ENCODE peak calls at places on chromosomes 5 and 9, in six cellular contexts. One of them, this sample, is unnamed. For H3K9me3, the result is how much of the 10 kb centered on the place peaks cover.

GRCh38 chr5:128441165-128441564 is 96.9 kb downstream of the FBN2 start:
- DNase-seq in tibial artery: no peak
- DNase-seq in HepG2: no peak
- DNase-seq in uterus: no peak
- DNase-seq in ovary: no peak
- DNase-seq in Karpas-422: no peak
- DNase-seq in this sample: no peak

GRCh38 chr5:472076-472655 is 29.2 kb downstream of the EXOC3 start:
- DNase-seq in tibial artery: peak
- DNase-seq in uterus: no peak
- DNase-seq in ovary: peak
- DNase-seq in Karpas-422: no peak
- DNase-seq in HepG2: no peak
- DNase-seq in this sample: no peak

GRCh38 chr5:3282841-3283240 is 312.8 kb upstream of the IRX1 start:
- DNase-seq in HepG2: no peak
- DNase-seq in Karpas-422: no peak
- DNase-seq in uterus: no peak
- DNase-seq in tibial artery: no peak
- DNase-seq in ovary: no peak
- DNase-seq in this sample: no peak

GRCh38 chr9:129126789-129127618 is 15.8 kb downstream of the PTPA start:
- DNase-seq in ovary: no peak
- DNase-seq in tibial artery: no peak
- DNase-seq in HepG2: no peak
- DNase-seq in uterus: no peak
- DNase-seq in Karpas-422: no peak
- DNase-seq in this sample: no peak

GRCh38 chr9:87813119-87813463 is 69.6 kb upstream of the SPATA31E1 start:
- DNase-seq in uterus: no peak
- DNase-seq in tibial artery: no peak
- DNase-seq in ovary: no peak
- DNase-seq in Karpas-422: no peak
- DNase-seq in HepG2: no peak
- DNase-seq in this sample: no peak

GRCh38 chr5:33049845-33050244 is 338.7 kb downstream of the NPR3 start:
- DNase-seq in ovary: no peak
- DNase-seq in Karpas-422: no peak
- DNase-seq in tibial artery: no peak
- DNase-seq in uterus: no peak
- DNase-seq in HepG2: peak
- DNase-seq in this sample: no peak

GRCh38 chr5:107669543-107670027 is 1.2 kb downstream of the EFNA5 start:
- DNase-seq in Karpas-422: no peak
- DNase-seq in tibial artery: peak
- DNase-seq in ovary: peak
- DNase-seq in uterus: no peak
- DNase-seq in HepG2: no peak
- DNase-seq in this sample: no peak

GRCh38 chr9:114621975-114622609 is 11.0 kb downstream of the TMEM268 start:
- DNase-seq in tibial artery: no peak
- DNase-seq in uterus: no peak
- DNase-seq in HepG2: no peak
- DNase-seq in Karpas-422: no peak
- DNase-seq in ovary: peak
- DNase-seq in this sample: no peak

GRCh38 chr9:89434636-89435314 is 63.1 kb downstream of the SEMA4D start:
- DNase-seq in Karpas-422: no peak
- DNase-seq in tibial artery: no peak
- DNase-seq in HepG2: no peak
- DNase-seq in ovary: no peak
- DNase-seq in uterus: no peak
- DNase-seq in this sample: no peak

GRCh38 chr5:133580618-133581017 is 31.7 kb downstream of the FSTL4 start:
- DNase-seq in ovary: no peak
- DNase-seq in tibial artery: no peak
- DNase-seq in Karpas-422: no peak
- DNase-seq in uterus: no peak
- DNase-seq in HepG2: no peak
- DNase-seq in this sample: no peak

GRCh38 chr5:122014232-122014940 is 52.6 kb downstream of the SRFBP1 start:
- DNase-seq in ovary: no peak
- DNase-seq in Karpas-422: no peak
- DNase-seq in HepG2: no peak
- DNase-seq in tibial artery: no peak
- DNase-seq in uterus: no peak
- DNase-seq in this sample: no peak

GRCh38 chr9:102499468-102499867 is 495.7 kb upstream of the CYLC2 start:
- DNase-seq in uterus: no peak
- DNase-seq in Karpas-422: no peak
- DNase-seq in ovary: no peak
- DNase-seq in HepG2: peak
- DNase-seq in tibial artery: no peak
- DNase-seq in this sample: no peak

GRCh38 chr9:35538361-35539234 is 48.7 kb downstream of the RUSC2 start:
- DNase-seq in tibial artery: peak
- DNase-seq in uterus: peak
- DNase-seq in Karpas-422: no peak
- DNase-seq in HepG2: no peak
- DNase-seq in ovary: peak
- DNase-seq in this sample: peak

GRCh38 chr5:96626956-96627355 is 35.2 kb upstream of the CAST start:
- DNase-seq in Karpas-422: no peak
- DNase-seq in tibial artery: no peak
- DNase-seq in HepG2: peak
- DNase-seq in ovary: no peak
- DNase-seq in uterus: no peak
- DNase-seq in this sample: no peak

GRCh38 chr9:9730174-9730573 is 882.6 kb downstream of the PTPRD start:
- DNase-seq in Karpas-422: peak
- DNase-seq in uterus: no peak
- DNase-seq in HepG2: no peak
- DNase-seq in ovary: no peak
- DNase-seq in tibial artery: no peak
- DNase-seq in this sample: no peak

GRCh38 chr5:84361572-84361971 is 23.1 kb downstream of the EDIL3 start:
- DNase-seq in Karpas-422: no peak
- DNase-seq in uterus: no peak
- DNase-seq in tibial artery: no peak
- DNase-seq in HepG2: no peak
- DNase-seq in ovary: no peak
- DNase-seq in this sample: no peak

GRCh38 chr9:94740191-94740874 is 13.8 kb downstream of the AOPEP start:
- DNase-seq in HepG2: no peak
- DNase-seq in uterus: no peak
- DNase-seq in tibial artery: no peak
- DNase-seq in Karpas-422: no peak
- DNase-seq in ovary: no peak
- DNase-seq in this sample: no peak

GRCh38 chr5:115033861-115034260 is 135.8 kb downstream of the TRIM36 start:
- DNase-seq in uterus: no peak
- DNase-seq in Karpas-422: peak
- DNase-seq in HepG2: peak
- DNase-seq in ovary: no peak
- DNase-seq in tibial artery: no peak
- DNase-seq in this sample: no peak

GRCh38 chr5:142512680-142513042 is 173.2 kb downstream of the FGF1 start:
- DNase-seq in uterus: no peak
- DNase-seq in Karpas-422: no peak
- DNase-seq in ovary: no peak
- DNase-seq in HepG2: peak
- DNase-seq in tibial artery: no peak
- DNase-seq in this sample: no peak

GRCh38 chr9:121048618-121049017 is 1.5 kb downstream of the C5 start:
- DNase-seq in ovary: no peak
- DNase-seq in tibial artery: no peak
- DNase-seq in HepG2: no peak
- DNase-seq in uterus: no peak
- DNase-seq in Karpas-422: no peak
- DNase-seq in this sample: no peak

GRCh38 chr9:13865869-13866268 is 448.1 kb downstream of the NFIB start:
- DNase-seq in HepG2: no peak
- DNase-seq in Karpas-422: no peak
- DNase-seq in uterus: no peak
- DNase-seq in ovary: no peak
- DNase-seq in tibial artery: no peak
- DNase-seq in this sample: no peak

DNA sequence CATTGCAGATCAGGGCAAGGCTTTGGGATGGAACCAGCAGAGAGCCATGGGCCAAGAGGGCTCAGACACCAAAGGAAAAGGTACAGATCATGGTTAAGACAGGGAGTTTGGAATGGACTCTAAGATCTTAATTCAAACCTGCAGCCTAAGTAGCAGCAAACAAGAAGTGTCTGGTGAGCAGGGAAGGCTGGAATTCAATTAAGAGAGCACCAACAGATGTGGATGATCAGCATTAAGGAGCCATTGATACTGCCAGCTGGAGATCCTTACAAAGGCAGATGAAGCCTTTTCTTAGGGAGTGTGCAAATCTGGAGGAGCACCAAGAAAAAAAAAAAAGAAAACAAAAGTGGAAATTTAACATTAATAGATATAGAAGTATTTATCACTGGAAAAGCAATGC is 516.8 kb downstream of the RASEF start:
- DNase-seq in uterus: no peak
- DNase-seq in ovary: no peak
- DNase-seq in Karpas-422: no peak
- DNase-seq in tibial artery: no peak
- DNase-seq in HepG2: no peak
- DNase-seq in this sample: no peak
- H3K27ac ChIP-seq in uterus: no peak
- H3K27ac ChIP-seq in ovary: no peak
- H3K27ac ChIP-seq in Karpas-422: no peak
- H3K27ac ChIP-seq in tibial artery: no peak
- H3K27ac ChIP-seq in HepG2: no peak
- H3K27ac ChIP-seq in this sample: no peak

DNA sequence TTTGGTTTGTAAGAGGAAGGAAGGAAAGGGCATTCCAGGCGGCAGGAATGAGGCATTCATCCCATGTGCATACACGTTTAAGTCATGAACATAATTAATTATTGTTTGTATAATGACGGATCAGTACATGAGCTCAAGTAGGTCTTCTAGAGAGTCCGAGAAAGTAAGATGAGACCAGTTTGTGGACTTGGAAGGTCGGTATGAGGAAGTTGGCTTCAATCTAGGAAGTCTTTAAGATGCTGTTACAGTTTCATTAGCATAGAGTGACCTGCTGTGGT is 2.1 kb downstream of the GTF3C4 start:
- DNase-seq in uterus: no peak
- DNase-seq in Karpas-422: no peak
- DNase-seq in ovary: no peak
- DNase-seq in tibial artery: no peak
- DNase-seq in HepG2: no peak
- DNase-seq in this sample: no peak
- H3K4me3 ChIP-seq in uterus: no peak
- H3K4me3 ChIP-seq in Karpas-422: peak
- H3K4me3 ChIP-seq in ovary: no peak
- H3K4me3 ChIP-seq in tibial artery: no peak
- H3K4me3 ChIP-seq in HepG2: no peak
- H3K4me3 ChIP-seq in this sample: peak

GRCh38 chr5:141150215-141150992 is 547 bp downstream of the PCDHB6 start:
- DNase-seq in HepG2: no peak
- DNase-seq in uterus: no peak
- DNase-seq in ovary: no peak
- DNase-seq in Karpas-422: no peak
- DNase-seq in tibial artery: no peak
- DNase-seq in this sample: no peak
- H3K9me3 ChIP-seq in HepG2: under half
- H3K9me3 ChIP-seq in uterus: under half
- H3K9me3 ChIP-seq in ovary: under half
- H3K9me3 ChIP-seq in Karpas-422: under half
- H3K9me3 ChIP-seq in tibial artery: half or more
- H3K9me3 ChIP-seq in this sample: half or more

DNA sequence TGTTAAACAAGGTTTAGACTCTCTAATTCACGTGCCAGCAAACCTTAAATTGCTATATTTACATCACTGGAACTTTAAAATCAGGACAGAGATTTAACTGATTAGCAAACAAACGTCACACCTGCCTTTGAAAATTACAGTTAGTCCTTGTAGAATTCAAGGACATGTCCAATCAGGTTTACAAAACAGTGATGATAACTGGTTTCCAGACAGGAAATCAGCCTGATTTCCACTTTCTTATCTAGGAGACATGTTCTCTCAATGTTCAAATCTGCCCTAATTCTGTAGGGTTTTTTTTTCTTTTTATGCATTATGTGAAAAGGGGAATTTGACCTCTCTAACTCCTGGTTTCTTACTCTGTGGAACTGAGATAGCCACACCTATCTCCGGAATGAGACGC is 26.4 kb downstream of the SPINK5 start:
- DNase-seq in ovary: no peak
- DNase-seq in Karpas-422: no peak
- DNase-seq in tibial artery: no peak
- DNase-seq in uterus: no peak
- DNase-seq in HepG2: no peak
- DNase-seq in this sample: no peak
- H3K27ac ChIP-seq in ovary: no peak
- H3K27ac ChIP-seq in Karpas-422: no peak
- H3K27ac ChIP-seq in tibial artery: no peak
- H3K27ac ChIP-seq in uterus: no peak
- H3K27ac ChIP-seq in HepG2: no peak
- H3K27ac ChIP-seq in this sample: no peak

DNA sequence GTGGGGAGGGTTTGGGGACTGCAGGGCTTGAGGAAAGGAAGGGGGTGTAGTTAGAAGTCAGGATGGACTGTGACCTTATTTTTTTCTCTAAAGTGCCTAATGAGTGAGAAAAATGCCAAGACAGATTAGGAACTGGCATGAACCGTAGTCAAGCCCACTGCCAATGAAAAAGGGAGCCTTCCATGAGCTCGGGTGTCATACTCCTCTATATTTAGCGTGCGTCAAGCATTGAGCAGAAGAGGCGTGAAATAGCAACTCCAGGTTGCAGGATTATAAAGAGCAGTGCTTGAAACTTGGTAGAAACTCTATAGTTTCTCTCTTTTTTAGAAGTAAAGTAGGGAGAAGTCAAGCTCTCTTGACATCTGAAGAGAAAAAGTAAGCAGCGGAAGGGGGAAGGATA is 1.8 kb downstream of the SGCD start:
- DNase-seq in tibial artery: no peak
- DNase-seq in Karpas-422: no peak
- DNase-seq in ovary: no peak
- DNase-seq in HepG2: no peak
- DNase-seq in uterus: no peak
- DNase-seq in this sample: no peak
- H3K4me3 ChIP-seq in tibial artery: peak
- H3K4me3 ChIP-seq in Karpas-422: no peak
- H3K4me3 ChIP-seq in ovary: no peak
- H3K4me3 ChIP-seq in HepG2: no peak
- H3K4me3 ChIP-seq in uterus: no peak
- H3K4me3 ChIP-seq in this sample: peak